ENCODE peak calls at places on chromosomes 12 and 14, in seven cellular contexts. One of them, this sample, is unnamed.

GRCh38 chr14:85607571-85608219 is 77.8 kb downstream of the FLRT2 start:
- DNase-seq in central memory CD4-positive, alpha-beta T cell: no peak
- DNase-seq in stimulated activated CD4-positive, alpha-beta T cell treated with anti-CD3 and anti-CD28 coated beads, Interleukin-1b, Interleukin-23, amount 100 ng/mL, for 4 hours: no peak
- DNase-seq in lower lobe of right lung: no peak
- DNase-seq in neural crest cell: no peak
- DNase-seq in RPMI8226: no peak
- DNase-seq in amniotic stem cell: peak
- DNase-seq in this sample: no peak

GRCh38 chr14:68193970-68194634 is 374.5 kb downstream of the RAD51B start:
- DNase-seq in central memory CD4-positive, alpha-beta T cell: no peak
- DNase-seq in stimulated activated CD4-positive, alpha-beta T cell treated with anti-CD3 and anti-CD28 coated beads, Interleukin-1b, Interleukin-23, amount 100 ng/mL, for 4 hours: no peak
- DNase-seq in lower lobe of right lung: no peak
- DNase-seq in neural crest cell: no peak
- DNase-seq in RPMI8226: no peak
- DNase-seq in amniotic stem cell: no peak
- DNase-seq in this sample: no peak

GRCh38 chr12:95463019-95463418 is 10.9 kb upstream of the METAP2 start:
- DNase-seq in central memory CD4-positive, alpha-beta T cell: no peak
- DNase-seq in stimulated activated CD4-positive, alpha-beta T cell treated with anti-CD3 and anti-CD28 coated beads, Interleukin-1b, Interleukin-23, amount 100 ng/mL, for 4 hours: no peak
- DNase-seq in lower lobe of right lung: no peak
- DNase-seq in neural crest cell: no peak
- DNase-seq in RPMI8226: no peak
- DNase-seq in amniotic stem cell: no peak
- DNase-seq in this sample: no peak

GRCh38 chr14:75832621-75833297 is 149.0 kb downstream of the TGFB3 start:
- DNase-seq in central memory CD4-positive, alpha-beta T cell: no peak
- DNase-seq in stimulated activated CD4-positive, alpha-beta T cell treated with anti-CD3 and anti-CD28 coated beads, Interleukin-1b, Interleukin-23, amount 100 ng/mL, for 4 hours: no peak
- DNase-seq in lower lobe of right lung: no peak
- DNase-seq in neural crest cell: no peak
- DNase-seq in RPMI8226: no peak
- DNase-seq in amniotic stem cell: peak
- DNase-seq in this sample: no peak

GRCh38 chr12:82040987-82041743 is 282.0 kb upstream of the PPFIA2 start:
- DNase-seq in central memory CD4-positive, alpha-beta T cell: no peak
- DNase-seq in stimulated activated CD4-positive, alpha-beta T cell treated with anti-CD3 and anti-CD28 coated beads, Interleukin-1b, Interleukin-23, amount 100 ng/mL, for 4 hours: no peak
- DNase-seq in lower lobe of right lung: no peak
- DNase-seq in neural crest cell: no peak
- DNase-seq in RPMI8226: peak
- DNase-seq in amniotic stem cell: no peak
- DNase-seq in this sample: no peak

GRCh38 chr12:112992541-112993398 is 14.5 kb downstream of the OAS2 start:
- DNase-seq in central memory CD4-positive, alpha-beta T cell: peak
- DNase-seq in stimulated activated CD4-positive, alpha-beta T cell treated with anti-CD3 and anti-CD28 coated beads, Interleukin-1b, Interleukin-23, amount 100 ng/mL, for 4 hours: peak
- DNase-seq in lower lobe of right lung: peak
- DNase-seq in neural crest cell: peak
- DNase-seq in RPMI8226: peak
- DNase-seq in amniotic stem cell: peak
- DNase-seq in this sample: peak

GRCh38 chr12:52605542-52605941 is 4.3 kb upstream of the KRT72 start:
- DNase-seq in central memory CD4-positive, alpha-beta T cell: no peak
- DNase-seq in stimulated activated CD4-positive, alpha-beta T cell treated with anti-CD3 and anti-CD28 coated beads, Interleukin-1b, Interleukin-23, amount 100 ng/mL, for 4 hours: no peak
- DNase-seq in lower lobe of right lung: no peak
- DNase-seq in neural crest cell: no peak
- DNase-seq in RPMI8226: no peak
- DNase-seq in amniotic stem cell: no peak
- DNase-seq in this sample: no peak

GRCh38 chr12:71191509-71192196 is 33.9 kb upstream of the TSPAN8 start:
- DNase-seq in central memory CD4-positive, alpha-beta T cell: no peak
- DNase-seq in stimulated activated CD4-positive, alpha-beta T cell treated with anti-CD3 and anti-CD28 coated beads, Interleukin-1b, Interleukin-23, amount 100 ng/mL, for 4 hours: no peak
- DNase-seq in lower lobe of right lung: no peak
- DNase-seq in neural crest cell: no peak
- DNase-seq in RPMI8226: no peak
- DNase-seq in amniotic stem cell: no peak
- DNase-seq in this sample: no peak

GRCh38 chr14:90308561-90308960 is 23.2 kb downstream of the NRDE2 start:
- DNase-seq in central memory CD4-positive, alpha-beta T cell: no peak
- DNase-seq in stimulated activated CD4-positive, alpha-beta T cell treated with anti-CD3 and anti-CD28 coated beads, Interleukin-1b, Interleukin-23, amount 100 ng/mL, for 4 hours: no peak
- DNase-seq in lower lobe of right lung: no peak
- DNase-seq in neural crest cell: no peak
- DNase-seq in RPMI8226: no peak
- DNase-seq in amniotic stem cell: no peak
- DNase-seq in this sample: no peak

GRCh38 chr12:124543052-124543590 is 24.3 kb downstream of the NCOR2 start:
- DNase-seq in central memory CD4-positive, alpha-beta T cell: peak
- DNase-seq in stimulated activated CD4-positive, alpha-beta T cell treated with anti-CD3 and anti-CD28 coated beads, Interleukin-1b, Interleukin-23, amount 100 ng/mL, for 4 hours: no peak
- DNase-seq in lower lobe of right lung: no peak
- DNase-seq in neural crest cell: no peak
- DNase-seq in RPMI8226: no peak
- DNase-seq in amniotic stem cell: no peak
- DNase-seq in this sample: no peak

GRCh38 chr12:42144174-42144423 is 575 bp downstream of the GXYLT1 start:
- DNase-seq in central memory CD4-positive, alpha-beta T cell: peak
- DNase-seq in stimulated activated CD4-positive, alpha-beta T cell treated with anti-CD3 and anti-CD28 coated beads, Interleukin-1b, Interleukin-23, amount 100 ng/mL, for 4 hours: no peak
- DNase-seq in lower lobe of right lung: no peak
- DNase-seq in neural crest cell: peak
- DNase-seq in RPMI8226: no peak
- DNase-seq in amniotic stem cell: no peak
- DNase-seq in this sample: no peak

GRCh38 chr12:76450690-76451089 is 102.5 kb upstream of the BBS10 start:
- DNase-seq in central memory CD4-positive, alpha-beta T cell: no peak
- DNase-seq in stimulated activated CD4-positive, alpha-beta T cell treated with anti-CD3 and anti-CD28 coated beads, Interleukin-1b, Interleukin-23, amount 100 ng/mL, for 4 hours: no peak
- DNase-seq in lower lobe of right lung: no peak
- DNase-seq in neural crest cell: no peak
- DNase-seq in RPMI8226: no peak
- DNase-seq in amniotic stem cell: no peak
- DNase-seq in this sample: no peak

GRCh38 chr14:75906680-75907280 is 75.0 kb downstream of the TGFB3 start:
- DNase-seq in central memory CD4-positive, alpha-beta T cell: peak
- DNase-seq in stimulated activated CD4-positive, alpha-beta T cell treated with anti-CD3 and anti-CD28 coated beads, Interleukin-1b, Interleukin-23, amount 100 ng/mL, for 4 hours: peak
- DNase-seq in lower lobe of right lung: no peak
- DNase-seq in neural crest cell: peak
- DNase-seq in RPMI8226: peak
- DNase-seq in amniotic stem cell: peak
- DNase-seq in this sample: peak

GRCh38 chr14:103057028-103057371 is 349 bp downstream of the CDC42BPB start:
- DNase-seq in central memory CD4-positive, alpha-beta T cell: no peak
- DNase-seq in stimulated activated CD4-positive, alpha-beta T cell treated with anti-CD3 and anti-CD28 coated beads, Interleukin-1b, Interleukin-23, amount 100 ng/mL, for 4 hours: no peak
- DNase-seq in lower lobe of right lung: peak
- DNase-seq in neural crest cell: peak
- DNase-seq in RPMI8226: no peak
- DNase-seq in amniotic stem cell: no peak
- DNase-seq in this sample: peak

GRCh38 chr12:76863005-76863670 is 15.7 kb downstream of the CSRP2 start:
- DNase-seq in central memory CD4-positive, alpha-beta T cell: no peak
- DNase-seq in stimulated activated CD4-positive, alpha-beta T cell treated with anti-CD3 and anti-CD28 coated beads, Interleukin-1b, Interleukin-23, amount 100 ng/mL, for 4 hours: no peak
- DNase-seq in lower lobe of right lung: no peak
- DNase-seq in neural crest cell: no peak
- DNase-seq in RPMI8226: no peak
- DNase-seq in amniotic stem cell: peak
- DNase-seq in this sample: no peak

GRCh38 chr12:14892726-14893442 is 7.2 kb upstream of the MGP start:
- DNase-seq in central memory CD4-positive, alpha-beta T cell: no peak
- DNase-seq in stimulated activated CD4-positive, alpha-beta T cell treated with anti-CD3 and anti-CD28 coated beads, Interleukin-1b, Interleukin-23, amount 100 ng/mL, for 4 hours: no peak
- DNase-seq in lower lobe of right lung: no peak
- DNase-seq in neural crest cell: no peak
- DNase-seq in RPMI8226: no peak
- DNase-seq in amniotic stem cell: no peak
- DNase-seq in this sample: no peak

This sample was measured in GM13976.